ENCODE peak calls at places on chromosomes 4 and X, in four cellular contexts. S, O, L and J are unnamed samples.
A peak's percentile ranks its signal among the peaks of the same experiment; 100 is the strongest.

GRCh38 chr4:92268642-92269041 is 35.1 kb upstream of the GRID2 start:
- DNase-seq in O (no peak), L (no peak), S (no peak), J (no peak)

GRCh38 chrX:115408736-115409390 is 119.3 kb downstream of the LUZP4 start:
- DNase-seq in O (peak; percentile 11), S (no peak), L (no peak), J (no peak)

GRCh38 chr4:186137193-186137792 is 32.8 kb downstream of the FAM149A start:
- DNase-seq in O (peak; percentile 47), S (peak; percentile 45), L (no peak), J (peak; percentile 23)

GRCh38 chrX:21374994-21375794 is 976 bp downstream of the CNKSR2 start:
- DNase-seq in S (no peak), O (no peak), L (no peak), J (no peak)

GRCh38 chrX:68710870-68711576 is 63.6 kb downstream of the STARD8 start:
- DNase-seq in S (peak; percentile 65), O (peak; percentile 47), L (no peak), J (peak; percentile 43)

GRCh38 chr4:25954293-25954904 is 40.4 kb downstream of the SMIM20 start:
- DNase-seq in S (no peak), L (no peak), O (no peak), J (no peak)

GRCh38 chr4:158112612-158113011 is 60.2 kb downstream of the GASK1B start:
- DNase-seq in O (peak; percentile 11), L (no peak), S (no peak), J (no peak)

GRCh38 chr4:174217273-174218126 is 66.0 kb downstream of the FBXO8 start:
- DNase-seq in S (no peak), L (no peak), O (peak; percentile 52), J (no peak)

GRCh38 chr4:139857021-139857420 is 191.4 kb downstream of the MGST2 start:
- DNase-seq in O (no peak), L (no peak), S (peak; percentile 65), J (no peak)

GRCh38 chrX:40098264-40099045 is 697 bp upstream of the BCOR start:
- DNase-seq in L (peak; percentile 42), O (peak; percentile 39), S (peak; percentile 51), J (no peak)

GRCh38 chrX:69309074-69309792 is 144.0 kb upstream of the PJA1 start:
- DNase-seq in O (no peak), L (no peak), S (no peak), J (no peak)

GRCh38 chrX:101359966-101360365 is 11.4 kb upstream of the TIMM8A start:
- DNase-seq in O (no peak), L (no peak), S (no peak), J (peak; percentile 32)

GRCh38 chr4:52550186-52550585 is 108.9 kb downstream of the USP46 start:
- DNase-seq in L (no peak), S (no peak), O (no peak), J (peak; percentile 88)

GRCh38 chrX:13828392-13828791 is 11.5 kb upstream of the GPM6B start:
- DNase-seq in S (peak; percentile 52), O (no peak), L (no peak), J (peak; percentile 64)

GRCh38 chr4:153205757-153206156 is 1.5 kb downstream of the TRIM2 start:
- DNase-seq in S (peak; percentile 76), L (no peak), O (no peak), J (peak; percentile 77)

GRCh38 chr4:100168521-100168920 is 21.7 kb downstream of the DDIT4L start:
- DNase-seq in S (no peak), L (no peak), O (peak; percentile 30), J (no peak)

DNA sequence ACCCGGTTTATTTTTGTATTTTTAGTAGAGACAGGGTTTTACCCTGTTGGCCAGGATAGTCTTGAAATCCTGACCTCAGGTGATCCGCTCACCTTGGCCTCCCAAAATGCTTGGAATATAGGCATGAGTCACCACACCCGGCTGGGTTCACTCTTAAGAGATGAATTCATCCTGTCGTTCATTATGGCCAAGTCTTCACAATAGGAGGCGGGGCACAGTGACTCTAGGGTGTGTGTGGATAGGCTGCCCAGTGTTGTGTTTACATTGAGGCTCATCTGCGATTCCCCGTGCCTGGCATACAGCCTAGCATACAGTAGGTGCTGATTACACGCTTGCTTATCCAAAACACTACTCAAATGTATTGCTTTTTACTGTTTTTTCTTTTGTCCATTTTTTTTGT is 41.3 kb upstream of the IGFBP7 start:
- DNase-seq in S (peak; percentile 91), O (no peak), L (no peak), J (peak; percentile 84)
- H3K27me3 ChIP-seq in S (peaks cover 7% of the 10 kb centered on the region), O (no peaks in the 10 kb centered on the region), L (no peaks in the 10 kb centered on the region), J (no peaks in the 10 kb centered on the region)

DNA sequence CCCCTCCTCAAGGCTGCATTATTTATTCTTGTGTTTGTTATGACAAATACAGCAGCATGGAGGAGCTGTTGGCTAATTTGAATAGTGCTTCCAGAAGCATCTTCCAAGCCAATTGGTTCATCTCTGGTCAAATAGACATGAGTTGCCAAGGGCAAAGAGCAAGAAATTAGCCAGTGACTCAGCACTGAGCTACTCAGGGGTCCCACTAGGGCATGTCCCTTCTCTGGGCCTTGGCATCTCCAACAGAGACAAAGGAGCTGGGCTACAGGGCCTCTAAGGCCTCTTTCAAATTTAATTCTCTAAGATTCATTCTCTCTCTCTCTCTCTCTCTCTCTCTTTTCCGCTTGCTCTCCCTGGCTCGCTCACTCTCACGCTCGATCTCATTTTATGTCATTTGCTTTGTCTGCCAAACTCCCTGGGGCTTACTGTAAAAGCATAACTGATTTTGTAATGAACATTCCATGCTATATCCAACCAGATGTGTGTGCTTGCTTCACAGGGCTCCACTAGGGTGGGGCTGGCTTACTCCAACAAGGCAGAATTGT is 86.7 kb upstream of the MAGEA4 start:
- DNase-seq in S (peak; percentile 22), O (peak; percentile 72), L (no peak), J (peak; percentile 35)
- H3K27me3 ChIP-seq in S (no peaks in the 10 kb centered on the region), O (no peaks in the 10 kb centered on the region), L (no peaks in the 10 kb centered on the region), J (no peaks in the 10 kb centered on the region)

DNA sequence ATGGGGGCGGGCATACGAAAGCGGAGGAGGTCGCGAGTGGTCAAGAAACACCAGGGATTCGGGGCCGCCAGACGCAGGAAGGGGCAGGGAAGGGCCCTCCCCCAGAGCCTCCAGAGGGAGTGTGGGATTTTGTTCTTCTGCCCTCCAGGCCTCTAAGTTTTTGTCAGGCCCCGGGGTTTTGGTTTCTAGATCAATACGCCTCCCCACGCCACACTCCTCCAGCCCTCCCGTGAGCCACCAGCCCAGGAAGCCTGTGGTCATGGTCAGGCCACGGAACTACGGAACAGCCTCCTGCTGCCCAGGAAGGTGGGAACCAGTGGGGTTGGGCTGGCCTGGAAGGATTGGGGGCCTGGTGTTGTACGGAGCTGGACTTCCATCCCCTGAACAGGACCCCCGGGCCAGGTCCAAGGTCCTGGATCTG is 38.4 kb downstream of the CPLX1 start:
- DNase-seq in L (no peak), O (no peak), S (no peak), J (no peak)
- H3K27me3 ChIP-seq in L (peaks cover 47% of the 10 kb centered on the region), O (peaks cover 10% of the 10 kb centered on the region), S (no peaks in the 10 kb centered on the region), J (peaks cover 6% of the 10 kb centered on the region)

GRCh38 chr4:145613546-145614234 is 5.5 kb upstream of the MMAA start:
- DNase-seq in S (no peak), O (no peak), L (no peak), J (no peak)
- H3K27me3 ChIP-seq in S (no peaks in the 10 kb centered on the region), O (no peaks in the 10 kb centered on the region), L (no peaks in the 10 kb centered on the region), J (no peaks in the 10 kb centered on the region)

GRCh38 chrX:57138674-57139073 is 1.5 kb upstream of the SPIN2A start:
- DNase-seq in S (no peak), O (no peak), L (no peak), J (no peak)
- H3K27me3 ChIP-seq in S (no peaks in the 10 kb centered on the region), O (no peaks in the 10 kb centered on the region), L (no peaks in the 10 kb centered on the region), J (no peaks in the 10 kb centered on the region)

GRCh38 chr4:13539721-13540445 is 4.4 kb downstream of the NKX3-2 start:
- DNase-seq in L (no peak), S (no peak), O (no peak), J (no peak)
- H3K27me3 ChIP-seq in L (peaks cover 97% of the 10 kb centered on the region), S (peaks cover 55% of the 10 kb centered on the region), O (peaks cover 84% of the 10 kb centered on the region), J (peaks cover 81% of the 10 kb centered on the region)

DNA sequence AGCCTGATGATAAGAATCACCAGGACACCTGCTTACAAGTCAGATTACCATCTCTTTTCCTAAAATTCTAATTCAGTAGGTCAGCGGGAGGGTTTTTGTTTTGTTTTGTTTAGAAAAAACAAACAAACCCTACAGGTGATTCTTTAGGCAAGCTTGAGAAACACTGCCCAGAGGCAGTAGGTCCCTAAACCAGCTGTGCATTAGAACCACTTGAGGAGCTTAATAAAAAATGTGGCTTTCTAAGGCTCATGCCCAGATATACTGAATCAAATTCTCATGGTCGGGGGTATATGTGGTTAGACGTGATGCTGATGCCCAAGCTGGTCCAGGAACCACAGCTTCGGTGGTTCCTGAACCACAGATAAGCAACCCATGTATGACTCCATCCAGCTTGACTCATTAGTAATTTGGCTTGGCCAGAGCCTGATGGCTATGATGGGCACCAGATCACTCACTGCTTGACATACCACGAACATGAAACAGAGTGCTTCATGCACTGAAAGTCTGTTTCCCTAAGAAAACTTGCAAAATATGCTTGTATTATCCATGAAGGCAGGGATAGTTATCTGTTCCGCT is 338.1 kb upstream of the F9 start:
- DNase-seq in O (no peak), S (peak; percentile 38), L (no peak), J (no peak)
- H3K27me3 ChIP-seq in O (no peaks in the 10 kb centered on the region), S (no peaks in the 10 kb centered on the region), L (peaks cover 23% of the 10 kb centered on the region), J (no peaks in the 10 kb centered on the region)

DNA sequence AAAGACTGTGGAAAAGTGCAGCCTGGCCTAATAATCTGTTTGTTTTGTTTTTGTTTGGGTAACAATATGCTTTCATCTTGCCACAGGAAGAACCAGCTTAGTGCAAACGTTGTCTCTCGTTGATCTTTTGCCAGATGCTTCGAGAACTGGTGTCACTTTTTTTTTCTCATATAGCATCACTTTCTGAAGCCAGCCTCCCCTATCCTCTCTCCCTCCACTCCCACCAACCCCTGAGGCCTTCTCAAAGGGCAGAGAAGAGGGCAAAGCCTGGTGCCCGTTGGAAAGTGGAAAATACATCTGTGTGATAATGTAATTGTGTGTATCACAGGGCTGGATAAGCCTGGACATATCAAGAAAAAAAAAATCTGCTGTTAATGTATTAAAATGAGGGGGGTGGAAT is 7.9 kb downstream of the POU4F2 start:
- DNase-seq in S (no peak), L (no peak), O (no peak), J (no peak)
- H3K27me3 ChIP-seq in S (peaks cover 45% of the 10 kb centered on the region), L (peaks cover 83% of the 10 kb centered on the region), O (peaks cover 23% of the 10 kb centered on the region), J (peaks cover 33% of the 10 kb centered on the region)